ENCODE peak calls at places on chromosome 9, in six cellular contexts. U is IMR-90, G is mesenchymal stem cell, Q is H1, J is neuronal stem cell, M is H9. F is an unnamed sample.

GRCh38 chr9:120926397-120926928 is at the start of gene TRAF1:
- DNase-seq in U (peak), G (no peak), Q (no peak), J (no peak), M (no peak), F (no peak)

GRCh38 chr9:76720245-76720644 is 44.0 kb upstream of the PCA3 start:
- DNase-seq in U (no peak), G (no peak), Q (no peak), J (no peak), M (no peak), F (no peak)

GRCh38 chr9:126519660-126520425 is 93.9 kb upstream of the LMX1B start:
- DNase-seq in U (no peak), G (no peak), Q (peak), J (no peak), M (peak), F (no peak)

GRCh38 chr9:136847827-136848392 is 1.3 kb upstream of the PHPT1 start:
- DNase-seq in U (peak), G (peak), Q (peak), J (peak), M (peak), F (peak)

GRCh38 chr9:5767968-5768932 is 64.7 kb downstream of the ERMP1 start:
- DNase-seq in U (no peak), G (no peak), Q (no peak), J (no peak), M (no peak), F (peak)

GRCh38 chr9:135048046-135048757 is 39.3 kb upstream of the OLFM1 start:
- DNase-seq in U (no peak), G (no peak), Q (no peak), J (no peak), M (peak), F (no peak)

GRCh38 chr9:29039258-29039657 is 1466.0 kb upstream of the C9orf72 start:
- DNase-seq in U (no peak), G (peak), Q (no peak), J (no peak), M (no peak), F (no peak)

GRCh38 chr9:4389755-4390154 is 89.9 kb upstream of the GLIS3 start:
- DNase-seq in U (no peak), G (no peak), Q (no peak), J (no peak), M (no peak), F (no peak)

GRCh38 chr9:125979383-125979782 is 232.2 kb downstream of the PBX3 start:
- DNase-seq in U (no peak), G (no peak), Q (no peak), J (no peak), M (no peak), F (no peak)

GRCh38 chr9:92506184-92506857 is 24.0 kb upstream of the ASPN start:
- DNase-seq in U (peak), G (peak), Q (no peak), J (no peak), M (no peak), F (peak)

GRCh38 chr9:124652203-124652992 is 118.7 kb downstream of the NR6A1 start:
- DNase-seq in U (peak), G (peak), Q (no peak), J (no peak), M (no peak), F (peak)

GRCh38 chr9:127980056-127980705 is 608 bp downstream of the EEIG1 start:
- DNase-seq in U (no peak), G (no peak), Q (peak), J (peak), M (no peak), F (peak)

GRCh38 chr9:120412425-120412951 is 167.5 kb downstream of the CDK5RAP2 start:
- DNase-seq in U (peak), G (peak), Q (peak), J (no peak), M (peak), F (peak)

GRCh38 chr9:88310310-88310980 is 77.8 kb upstream of the SPIN1 start:
- DNase-seq in U (peak), G (no peak), Q (peak), J (no peak), M (peak), F (peak)

GRCh38 chr9:70435948-70436347 is 21.5 kb upstream of the KLF9 start:
- DNase-seq in U (peak), G (peak), Q (no peak), J (no peak), M (no peak), F (no peak)

GRCh38 chr9:18824095-18824666 is 208.8 kb downstream of the SAXO1 start:
- DNase-seq in U (no peak), G (no peak), Q (no peak), J (no peak), M (peak), F (no peak)

GRCh38 chr9:95025213-95026170 is 292.0 kb downstream of the FANCC start:
- DNase-seq in U (peak), G (peak), Q (no peak), J (no peak), M (no peak), F (no peak)

GRCh38 chr9:12996971-12997370 is 222.2 kb downstream of the LURAP1L start:
- DNase-seq in U (no peak), G (no peak), Q (no peak), J (no peak), M (no peak), F (no peak)

GRCh38 chr9:84374516-84374915 is 34.0 kb upstream of the SLC28A3 start:
- DNase-seq in U (no peak), G (no peak), Q (no peak), J (no peak), M (no peak), F (no peak)

GRCh38 chr9:95107001-95107749 is 210.3 kb downstream of the FANCC start:
- DNase-seq in U (peak), G (no peak), Q (no peak), J (no peak), M (no peak), F (no peak)

GRCh38 chr9:107899961-107900330 is 410.4 kb upstream of the KLF4 start:
- DNase-seq in U (no peak), G (no peak), Q (no peak), J (no peak), M (no peak), F (no peak)

GRCh38 chr9:121299125-121299466 is 31.1 kb downstream of the GSN start:
- DNase-seq in U (no peak), G (no peak), Q (peak), J (no peak), M (no peak), F (peak)

GRCh38 chr9:117744856-117745389 is 40.7 kb downstream of the TLR4 start:
- DNase-seq in U (no peak), G (no peak), Q (no peak), J (peak), M (peak), F (no peak)

GRCh38 chr9:116075191-116075590 is 78.4 kb upstream of the PAPPA start:
- DNase-seq in U (peak), G (peak), Q (no peak), J (no peak), M (no peak), F (no peak)

GRCh38 chr9:117644607-117645244 is 59.5 kb upstream of the TLR4 start:
- DNase-seq in U (peak), G (peak), Q (peak), J (peak), M (peak), F (peak)

GRCh38 chr9:117247271-117247670 is 167.6 kb downstream of the ASTN2 start:
- DNase-seq in U (no peak), G (peak), Q (no peak), J (no peak), M (no peak), F (no peak)

GRCh38 chr9:117718085-117718484 is 13.9 kb downstream of the TLR4 start:
- DNase-seq in U (no peak), G (peak), Q (no peak), J (no peak), M (no peak), F (no peak)

GRCh38 chr9:81529556-81530193 is 159.7 kb downstream of the TLE1 start:
- DNase-seq in U (peak), G (peak), Q (no peak), J (no peak), M (no peak), F (peak)

GRCh38 chr9:109305801-109306200 is 15.1 kb downstream of the EPB41L4B start:
- DNase-seq in U (no peak), G (no peak), Q (no peak), J (no peak), M (no peak), F (no peak)

GRCh38 chr9:126377521-126377920 is 50.9 kb downstream of the MVB12B start:
- DNase-seq in U (no peak), G (no peak), Q (no peak), J (no peak), M (no peak), F (no peak)

GRCh38 chr9:27065288-27065687 is 43.7 kb upstream of the TEK start:
- DNase-seq in U (peak), G (no peak), Q (no peak), J (no peak), M (no peak), F (no peak)

GRCh38 chr9:14063799-14064198 is 250.1 kb downstream of the NFIB start:
- DNase-seq in U (no peak), G (no peak), Q (no peak), J (no peak), M (no peak), F (no peak)

GRCh38 chr9:14061921-14062320 is 252.0 kb downstream of the NFIB start:
- DNase-seq in U (no peak), G (no peak), Q (no peak), J (no peak), M (no peak), F (no peak)

GRCh38 chr9:14066032-14066431 is 247.9 kb downstream of the NFIB start:
- DNase-seq in U (no peak), G (no peak), Q (no peak), J (no peak), M (no peak), F (no peak)

GRCh38 chr9:14066815-14067214 is 247.1 kb downstream of the NFIB start:
- DNase-seq in U (no peak), G (no peak), Q (no peak), J (no peak), M (no peak), F (no peak)

GRCh38 chr9:14062449-14063187 is 251.3 kb downstream of the NFIB start:
- DNase-seq in U (peak), G (peak), Q (no peak), J (no peak), M (no peak), F (peak)
- H3K14ac ChIP-seq in U (no peak), G (no peak), Q (no peak), J (no peak), M (no peak), F (no peak)

DNA sequence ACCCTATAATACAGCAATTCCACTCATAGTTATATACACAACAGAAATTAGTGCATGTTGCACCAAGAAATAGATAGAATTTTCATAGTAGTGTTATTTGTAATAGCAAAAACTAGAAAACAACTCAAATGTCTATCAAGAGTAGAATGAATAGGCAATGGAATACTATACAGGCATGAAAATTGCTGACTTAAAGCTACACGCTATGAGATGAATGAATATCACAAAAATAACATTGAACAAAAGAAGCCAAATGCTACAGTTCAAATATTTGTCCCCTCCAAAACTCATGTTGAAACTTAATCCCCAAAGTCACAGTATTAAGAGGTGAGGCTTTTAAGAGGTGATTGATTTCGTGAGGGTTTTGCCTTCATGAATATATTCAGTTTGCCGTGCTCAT is 215.1 kb downstream of the FRMD3 start:
- DNase-seq in U (no peak), G (no peak), Q (no peak), J (no peak), M (no peak), F (no peak)
- H3K14ac ChIP-seq in U (no peak), G (no peak), Q (no peak), J (no peak), M (no peak), F (no peak)

GRCh38 chr9:34579819-34580185 is 9.7 kb downstream of the CNTFR start:
- DNase-seq in U (no peak), G (no peak), Q (no peak), J (no peak), M (no peak), F (no peak)
- H3K14ac ChIP-seq in U (no peak), G (no peak), Q (no peak), J (no peak), M (no peak), F (no peak)

GRCh38 chr9:33506626-33507370 is 17.3 kb upstream of the ANKRD18B start:
- DNase-seq in U (peak), G (peak), Q (no peak), J (no peak), M (no peak), F (peak)
- H3K14ac ChIP-seq in U (peak), G (no peak), Q (no peak), J (no peak), M (no peak), F (no peak)

GRCh38 chr9:2407450-2407849 is 214.1 kb upstream of the VLDLR start:
- DNase-seq in U (no peak), G (no peak), Q (no peak), J (no peak), M (no peak), F (no peak)

GRCh38 chr9:2406252-2406651 is 215.3 kb upstream of the VLDLR start:
- DNase-seq in U (no peak), G (no peak), Q (no peak), J (no peak), M (no peak), F (no peak)

DNA sequence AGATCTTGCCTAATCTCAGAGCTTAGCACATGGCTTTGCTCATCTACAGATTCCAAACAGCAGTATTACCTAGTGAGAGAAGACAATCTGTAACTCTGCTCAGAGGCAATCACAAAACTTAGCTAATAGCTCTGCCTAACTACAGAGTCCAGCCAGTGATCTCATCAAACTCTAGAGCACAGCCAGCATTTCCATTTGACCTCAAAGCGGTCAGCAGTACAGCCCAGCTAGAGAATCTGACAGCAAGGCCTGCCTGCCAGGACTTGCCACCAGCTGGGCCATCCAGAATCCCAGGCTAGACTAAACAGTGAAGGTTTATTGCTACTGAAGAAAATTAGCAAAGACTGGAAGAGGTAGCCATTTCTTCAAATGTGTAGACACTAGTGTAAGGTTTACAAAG is 217.9 kb upstream of the VLDLR start:
- DNase-seq in U (no peak), G (peak), Q (no peak), J (no peak), M (no peak), F (no peak)
- H3K14ac ChIP-seq in U (no peak), G (no peak), Q (no peak), J (no peak), M (no peak), F (no peak)

GRCh38 chr9:130630091-130630450 is 34.3 kb upstream of the PRDM12 start:
- DNase-seq in U (no peak), G (no peak), Q (no peak), J (no peak), M (no peak), F (no peak)

GRCh38 chr9:130631331-130632080 is 32.9 kb upstream of the PRDM12 start:
- DNase-seq in U (no peak), G (no peak), Q (no peak), J (no peak), M (no peak), F (no peak)

GRCh38 chr9:130632081-130632710 is 32.2 kb upstream of the PRDM12 start:
- DNase-seq in U (no peak), G (no peak), Q (no peak), J (no peak), M (no peak), F (no peak)

GRCh38 chr9:130629443-130630090 is 34.8 kb upstream of the PRDM12 start:
- DNase-seq in U (no peak), G (no peak), Q (no peak), J (no peak), M (peak), F (no peak)

DNA sequence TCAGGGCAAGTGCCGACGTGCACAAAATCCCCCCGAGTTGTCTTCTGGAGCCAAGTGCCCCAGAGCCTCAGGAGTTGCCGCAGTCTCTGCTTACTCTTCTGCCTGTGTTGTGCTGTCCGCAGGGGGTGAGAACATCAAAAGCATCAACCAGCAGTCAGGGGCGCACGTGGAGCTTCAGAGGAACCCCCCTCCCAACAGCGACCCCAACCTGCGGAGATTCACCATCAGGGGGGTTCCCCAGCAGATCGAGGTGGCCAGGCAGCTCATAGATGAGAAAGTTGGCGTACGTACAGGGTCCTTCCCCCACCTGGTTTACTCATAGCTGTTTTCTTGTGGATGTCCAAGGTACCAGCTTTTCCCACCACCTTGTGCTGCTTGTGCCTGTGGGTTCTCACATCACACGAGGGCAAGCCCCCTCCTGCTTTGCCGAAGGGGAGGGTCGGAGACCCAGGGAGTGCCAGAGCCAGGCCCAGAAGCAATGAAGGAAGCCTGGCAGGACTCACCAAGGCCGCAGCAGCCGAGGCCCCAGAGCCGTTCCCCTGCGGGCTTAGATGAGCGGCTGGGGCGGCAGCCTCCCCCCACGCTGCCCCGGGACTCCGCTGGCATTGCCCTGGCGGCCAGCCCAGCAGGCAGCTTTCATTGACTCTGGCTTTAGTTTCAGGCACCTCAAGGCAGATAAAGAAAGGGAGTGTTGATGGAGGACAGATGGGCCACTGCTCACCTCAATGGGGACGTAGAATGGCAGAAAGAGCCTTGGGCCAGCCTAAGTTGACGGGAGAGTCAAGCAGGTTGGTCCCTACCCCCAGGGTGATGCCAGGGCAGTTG is 33.7 kb upstream of the PRDM12 start:
- DNase-seq in U (no peak), G (no peak), Q (no peak), J (no peak), M (no peak), F (no peak)
- H3K14ac ChIP-seq in U (no peak), G (no peak), Q (no peak), J (no peak), M (no peak), F (no peak)

GRCh38 chr9:133454943-133455673 is 4.7 kb upstream of the CACFD1 start:
- DNase-seq in U (no peak), G (no peak), Q (no peak), J (no peak), M (no peak), F (no peak)

GRCh38 chr9:133457233-133457632 is 2.5 kb upstream of the CACFD1 start:
- DNase-seq in U (no peak), G (no peak), Q (no peak), J (no peak), M (peak), F (no peak)

GRCh38 chr9:133457748-133458147 is 2.0 kb upstream of the CACFD1 start:
- DNase-seq in U (no peak), G (no peak), Q (no peak), J (no peak), M (no peak), F (no peak)

GRCh38 chr9:133455936-133456335 is 3.8 kb upstream of the CACFD1 start:
- DNase-seq in U (no peak), G (no peak), Q (no peak), J (no peak), M (no peak), F (no peak)

GRCh38 chr9:133456409-133456808 is 3.4 kb upstream of the CACFD1 start:
- DNase-seq in U (no peak), G (no peak), Q (no peak), J (no peak), M (no peak), F (no peak)
- H3K14ac ChIP-seq in U (no peak), G (no peak), Q (no peak), J (no peak), M (no peak), F (no peak)

DNA sequence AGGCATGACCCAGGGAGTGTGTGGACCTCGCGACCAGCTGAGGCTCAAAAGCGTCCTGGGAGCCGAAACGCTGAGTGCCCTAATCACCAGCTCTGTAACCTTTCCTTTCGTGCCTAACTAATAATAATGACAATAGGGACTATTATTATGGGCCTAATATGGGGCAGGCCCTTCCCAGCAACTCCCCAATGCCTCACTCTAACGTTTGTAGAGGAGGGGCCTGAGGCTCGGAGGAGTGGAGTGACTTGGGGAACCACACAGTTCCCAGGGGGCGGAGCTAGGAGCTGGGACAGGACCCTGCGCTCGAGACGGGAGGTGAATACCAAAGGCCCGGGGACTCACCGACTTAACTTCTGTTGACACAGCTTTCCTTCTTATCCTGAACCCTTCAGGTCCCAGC is 922 bp upstream of the IER5L start:
- DNase-seq in U (no peak), G (peak), Q (peak), J (peak), M (peak), F (no peak)
- H3K14ac ChIP-seq in U (no peak), G (no peak), Q (no peak), J (no peak), M (no peak), F (no peak)

GRCh38 chr9:122941560-122942234 is 877 bp downstream of the RABGAP1 start:
- DNase-seq in U (peak), G (peak), Q (no peak), J (no peak), M (no peak), F (peak)

GRCh38 chr9:122948313-122948712 is 7.5 kb downstream of the RABGAP1 start:
- DNase-seq in U (no peak), G (no peak), Q (no peak), J (no peak), M (no peak), F (no peak)

GRCh38 chr9:122946486-122947003 is 5.7 kb downstream of the RABGAP1 start:
- DNase-seq in U (no peak), G (no peak), Q (no peak), J (no peak), M (no peak), F (no peak)

GRCh38 chr9:122940603-122941559 is at the start of gene RABGAP1:
- DNase-seq in U (peak), G (peak), Q (peak), J (peak), M (peak), F (peak)

GRCh38 chr9:122944960-122945888 is 4.4 kb downstream of the RABGAP1 start:
- DNase-seq in U (peak), G (peak), Q (no peak), J (no peak), M (no peak), F (no peak)
- H3K14ac ChIP-seq in U (no peak), G (no peak), Q (no peak), J (no peak), M (no peak), F (no peak)

GRCh38 chr9:103992938-103993595 is 101.0 kb upstream of the SMC2 start:
- DNase-seq in U (no peak), G (no peak), Q (no peak), J (no peak), M (no peak), F (no peak)
- H3K14ac ChIP-seq in U (no peak), G (no peak), Q (no peak), J (no peak), M (no peak), F (no peak)